ENCODE peak calls at places on chromosomes 6 and 20, in four cellular contexts. P is MCF 10A; O is cardiac muscle cell; G is stimulated activated CD8-positive, alpha-beta memory T cell treated with anti-CD3 and anti-CD28 coated beads, Interleukin-2, amount 100 ng/mL, for 1 hour. J is an unnamed sample.

GRCh38 chr20:35883778-35884540 is 70.3 kb downstream of the SCAND1 start:
- DNase-seq in P (peak), O (peak), G (peak), J (peak)

GRCh38 chr6:143482593-143482992 is 28.9 kb downstream of the FUCA2 start:
- DNase-seq in P (no peak), O (no peak), G (no peak), J (no peak)

GRCh38 chr6:72316675-72317380 is 305.0 kb upstream of the KCNQ5 start:
- DNase-seq in P (no peak), O (no peak), G (no peak), J (no peak)

GRCh38 chr6:139590206-139590605 is 215.8 kb upstream of the CITED2 start:
- DNase-seq in P (no peak), O (no peak), G (no peak), J (no peak)

GRCh38 chr6:98287876-98288275 is 546.5 kb upstream of the POU3F2 start:
- DNase-seq in P (no peak), O (no peak), G (no peak), J (no peak)

GRCh38 chr20:24610341-24611115 is 141.1 kb downstream of the SYNDIG1 start:
- DNase-seq in P (no peak), O (no peak), G (no peak), J (peak)

GRCh38 chr20:13990465-13990864 is at the start of gene SEL1L2:
- DNase-seq in P (no peak), O (peak), G (no peak), J (no peak)

GRCh38 chr6:45966340-45966739 is 49.3 kb downstream of the CLIC5 start:
- DNase-seq in P (no peak), O (no peak), G (no peak), J (no peak)

GRCh38 chr6:31945507-31946369 is at the start of gene CFB:
- DNase-seq in P (peak), O (no peak), G (no peak), J (peak)

GRCh38 chr6:138543648-138544047 is 44.4 kb upstream of the NHSL1 start:
- DNase-seq in P (no peak), O (no peak), G (no peak), J (no peak)

GRCh38 chr6:55917756-55918415 is 42.5 kb upstream of the BMP5 start:
- DNase-seq in P (no peak), O (no peak), G (no peak), J (no peak)

GRCh38 chr20:40641809-40642208 is 47.2 kb downstream of the MAFB start:
- DNase-seq in P (no peak), O (no peak), G (no peak), J (no peak)

J was measured in RWPE1.